ENCODE peak calls at places on chromosomes 1 and 21, in seven cellular contexts. R is left ventricle myocardium inferior, A is AG04450, H is IMR-90, C is uterus, T is dorsolateral prefrontal cortex, E is pancreas. Y is an unnamed sample. For H3K27me3, the result is how much of the 10 kb centered on the place peaks cover.

GRCh38 chr1:190679444-190679843 is 201.8 kb upstream of the BRINP3 start:
- DNase-seq in R (no peak), A (no peak), H (no peak), C (no peak), T (no peak), E (no peak), Y (no peak)

GRCh38 chr1:119069682-119070081 is 70.8 kb downstream of the WARS2 start:
- DNase-seq in R (no peak), A (no peak), H (no peak), C (no peak), T (no peak), E (no peak), Y (no peak)

GRCh38 chr1:109266965-109267364 is 16.0 kb downstream of the PSRC1 start:
- DNase-seq in R (no peak), A (no peak), H (peak), C (no peak), T (no peak), E (no peak), Y (no peak)

GRCh38 chr1:212749924-212750535 is 41.5 kb downstream of the NSL1 start:
- DNase-seq in R (no peak), A (peak), H (peak), C (no peak), T (no peak), E (no peak), Y (peak)

GRCh38 chr1:215543191-215543606 is 23.9 kb upstream of the KCTD3 start:
- DNase-seq in R (no peak), A (no peak), H (peak), C (no peak), T (no peak), E (no peak), Y (no peak)

GRCh38 chr1:17161137-17161700 is 42.0 kb upstream of the PADI2 start:
- DNase-seq in R (no peak), A (no peak), H (peak), C (no peak), T (no peak), E (no peak), Y (no peak)

GRCh38 chr1:74145086-74145485 is 52.9 kb downstream of the LRRIQ3 start:
- DNase-seq in R (no peak), A (no peak), H (no peak), C (no peak), T (no peak), E (no peak), Y (no peak)

GRCh38 chr1:19450811-19451564 is 34.4 kb downstream of the CAPZB start:
- DNase-seq in R (no peak), A (peak), H (peak), C (peak), T (no peak), E (no peak), Y (peak)

GRCh38 chr1:231720652-231721325 is 94.2 kb downstream of the DISC1 start:
- DNase-seq in R (no peak), A (no peak), H (no peak), C (no peak), T (no peak), E (no peak), Y (no peak)

GRCh38 chr21:38599381-38599975 is 101.2 kb upstream of the ERG start:
- DNase-seq in R (no peak), A (no peak), H (no peak), C (no peak), T (no peak), E (no peak), Y (no peak)

GRCh38 chr1:118636004-118636403 is 352.1 kb downstream of the TBX15 start:
- DNase-seq in R (no peak), A (no peak), H (no peak), C (no peak), T (no peak), E (no peak), Y (no peak)

GRCh38 chr1:26275580-26276431 is 4.1 kb upstream of the SH3BGRL3 start:
- DNase-seq in R (peak), A (peak), H (peak), C (peak), T (no peak), E (peak), Y (no peak)

GRCh38 chr1:176445402-176445801 is 17.6 kb upstream of the PAPPA2 start:
- DNase-seq in R (no peak), A (no peak), H (no peak), C (no peak), T (no peak), E (no peak), Y (no peak)

GRCh38 chr1:15618685-15619525 is 1.6 kb downstream of the DDI2 start:
- DNase-seq in R (no peak), A (peak), H (peak), C (no peak), T (no peak), E (no peak), Y (no peak)

GRCh38 chr1:71593523-71593922 is 512.7 kb upstream of the ZRANB2 start:
- DNase-seq in R (no peak), A (no peak), H (peak), C (no peak), T (no peak), E (no peak), Y (no peak)

GRCh38 chr1:25664357-25664796 is 47.8 kb downstream of the MAN1C1 start:
- DNase-seq in R (no peak), A (no peak), H (no peak), C (no peak), T (no peak), E (no peak), Y (no peak)

GRCh38 chr21:38504056-38504455 is 5.8 kb upstream of the ERG start:
- DNase-seq in R (no peak), A (no peak), H (no peak), C (no peak), T (no peak), E (no peak), Y (no peak)

GRCh38 chr1:98210064-98210463 is 289.2 kb upstream of the DPYD start:
- DNase-seq in R (no peak), A (peak), H (peak), C (no peak), T (no peak), E (no peak), Y (peak)

GRCh38 chr1:62117416-62117815 is 77.2 kb upstream of the L1TD1 start:
- DNase-seq in R (no peak), A (no peak), H (no peak), C (no peak), T (no peak), E (no peak), Y (no peak)

GRCh38 chr1:215744419-215744818 is 177.3 kb downstream of the KCTD3 start:
- DNase-seq in R (no peak), A (no peak), H (peak), C (no peak), T (no peak), E (no peak), Y (no peak)

GRCh38 chr1:84347547-84348239 is 46.2 kb downstream of the SAMD13 start:
- DNase-seq in R (no peak), A (no peak), H (peak), C (no peak), T (no peak), E (no peak), Y (no peak)

GRCh38 chr1:41397943-41398342 is 36.7 kb downstream of the FOXO6 start:
- DNase-seq in R (no peak), A (no peak), H (no peak), C (no peak), T (no peak), E (no peak), Y (no peak)

GRCh38 chr1:241531195-241532172 is 694 bp upstream of the KMO start:
- DNase-seq in R (no peak), A (peak), H (peak), C (no peak), T (no peak), E (no peak), Y (peak)

GRCh38 chr1:165595561-165595960 is 35.5 kb upstream of the MGST3 start:
- DNase-seq in R (no peak), A (no peak), H (peak), C (no peak), T (no peak), E (no peak), Y (no peak)

GRCh38 chr1:199282910-199283309 is 644.1 kb downstream of the PTPRC start:
- DNase-seq in R (no peak), A (no peak), H (peak), C (no peak), T (no peak), E (no peak), Y (no peak)

GRCh38 chr1:154445040-154445472 is 39.9 kb downstream of the IL6R start:
- DNase-seq in R (no peak), A (peak), H (peak), C (no peak), T (no peak), E (no peak), Y (peak)

GRCh38 chr1:226134170-226135058 is 52.1 kb downstream of the ACBD3 start:
- DNase-seq in R (no peak), A (no peak), H (no peak), C (no peak), T (no peak), E (no peak), Y (no peak)

GRCh38 chr1:111369645-111370044 is 57.9 kb downstream of the OVGP1 start:
- DNase-seq in R (no peak), A (no peak), H (no peak), C (no peak), T (no peak), E (peak), Y (no peak)

GRCh38 chr1:235006132-235006721 is 122.4 kb downstream of the TOMM20 start:
- DNase-seq in R (no peak), A (no peak), H (no peak), C (no peak), T (no peak), E (no peak), Y (no peak)
- H3K4me3 ChIP-seq in R (no peak), A (no peak), H (no peak), C (no peak), T (no peak), E (no peak), Y (no peak)

GRCh38 chr1:168263130-168263529 is 17.5 kb upstream of the TBX19 start:
- DNase-seq in R (no peak), A (no peak), H (no peak), C (no peak), T (no peak), E (no peak), Y (no peak)
- H3K27me3 ChIP-seq in R (under half), A (under half), H (under half), C (under half), T (under half), E (under half), Y (under half)

DNA sequence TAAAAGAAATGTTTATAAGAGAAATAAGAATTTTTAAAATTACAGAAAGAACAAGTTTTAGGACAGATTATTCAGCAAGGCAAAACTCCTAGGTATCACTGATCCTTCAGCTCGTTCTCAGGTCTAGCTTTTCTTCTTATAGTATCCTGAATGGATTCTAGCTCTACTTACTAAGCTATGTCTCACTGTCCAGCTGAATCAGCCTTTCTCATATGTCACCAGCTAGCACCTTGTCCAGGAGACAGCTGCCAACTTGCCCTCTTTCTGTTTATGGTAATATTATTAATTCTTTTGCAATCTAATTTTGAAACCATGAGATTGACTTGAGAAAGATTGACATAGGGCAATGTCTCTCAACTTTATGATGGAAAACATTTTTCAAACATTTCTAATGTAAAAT is 159.9 kb downstream of the LYPLAL1 start:
- DNase-seq in R (no peak), A (no peak), H (no peak), C (no peak), T (no peak), E (no peak), Y (no peak)
- TF ChIP-seq CTCF in R (no peak), A (no peak), H (no peak), C (no peak), T (no peak), E (no peak), Y (no peak)

DNA sequence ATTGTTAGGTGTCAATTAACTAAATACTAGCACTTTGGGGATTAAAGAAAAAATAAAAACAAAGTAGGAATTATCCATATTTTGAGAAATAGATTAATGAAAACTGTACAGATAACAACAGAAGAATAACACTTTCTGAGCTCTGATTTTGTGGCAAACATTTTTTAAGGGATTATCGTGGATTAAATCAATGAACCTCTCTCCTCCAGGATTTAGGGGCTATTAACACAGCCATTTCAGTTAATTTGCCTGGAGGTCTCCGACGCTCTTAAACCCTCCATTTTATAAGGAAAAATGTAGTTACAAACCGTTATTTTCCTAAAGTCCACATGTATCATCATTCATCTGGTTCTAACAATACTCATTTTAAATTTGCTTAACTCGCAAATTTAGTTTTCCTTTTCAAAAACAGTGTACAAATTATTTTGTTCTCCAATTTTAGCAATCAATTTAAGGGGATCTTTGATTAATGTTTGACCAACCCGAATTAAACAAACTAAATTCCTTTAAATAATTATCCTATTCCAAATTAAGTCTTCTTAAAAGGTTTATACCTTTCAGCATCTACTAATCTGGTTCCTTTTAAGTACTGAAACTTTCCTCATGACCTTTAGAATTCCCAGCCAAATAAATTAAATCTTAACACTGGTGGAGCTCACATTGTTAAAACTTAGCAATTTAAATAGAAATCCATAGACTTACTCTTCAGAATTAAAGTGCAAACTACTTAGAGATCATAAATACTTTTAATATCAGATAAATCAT is 30.7 kb upstream of the RNF187 start:
- DNase-seq in R (no peak), A (no peak), H (no peak), C (no peak), T (no peak), E (no peak), Y (no peak)
- H3K4me3 ChIP-seq in R (peak), A (peak), H (peak), C (no peak), T (peak), E (no peak), Y (peak)

GRCh38 chr1:153422450-153423068 is 6.2 kb downstream of the S100A7A start:
- DNase-seq in R (peak), A (peak), H (peak), C (peak), T (no peak), E (peak), Y (peak)
- H3K27me3 ChIP-seq in R (half or more), A (under half), H (under half), C (under half), T (under half), E (under half), Y (under half)

DNA sequence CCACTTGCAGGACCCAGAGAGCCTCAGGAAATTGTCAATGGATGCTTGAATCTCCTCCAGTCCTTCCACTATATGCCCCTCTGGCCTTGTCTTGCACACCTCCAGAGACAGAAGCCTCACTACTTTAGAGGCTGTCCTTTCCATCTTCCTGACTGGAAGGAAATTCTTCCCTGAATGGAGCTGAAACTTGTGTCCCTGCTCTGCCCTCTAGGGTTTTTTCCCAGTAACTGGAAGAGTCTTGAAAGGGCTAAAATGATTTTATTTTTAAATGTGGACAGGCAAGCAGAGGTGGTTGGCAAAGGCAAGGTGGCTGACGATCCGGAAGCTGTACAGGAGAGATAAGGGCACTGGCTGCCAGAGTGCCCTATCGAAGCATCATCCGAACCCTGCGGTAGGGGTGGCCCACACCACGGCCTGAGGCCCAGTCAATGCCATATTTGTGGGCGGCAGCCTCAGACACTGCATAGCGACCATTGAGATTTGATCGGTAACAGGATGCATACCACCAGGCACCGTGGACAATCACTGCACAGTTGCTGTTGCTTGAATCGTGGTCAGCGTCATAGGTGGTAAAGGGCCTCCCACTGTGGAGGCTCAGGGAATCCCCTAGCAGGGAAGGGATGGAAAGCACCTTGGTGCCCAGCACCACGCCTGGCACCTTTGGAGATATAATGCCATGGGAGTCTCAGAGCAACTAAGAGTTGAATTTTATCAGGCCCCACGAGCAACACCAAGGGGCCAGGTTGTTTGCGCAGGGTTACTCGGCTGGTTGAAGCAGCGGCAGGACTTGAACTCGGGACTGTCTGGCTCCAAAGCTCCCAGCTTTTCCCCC is 2.3 kb upstream of the MAP3K6 start:
- DNase-seq in R (no peak), A (no peak), H (peak), C (no peak), T (no peak), E (no peak), Y (no peak)
- TF ChIP-seq CTCF in R (peak), A (peak), H (peak), C (no peak), T (peak), E (no peak), Y (peak)